ENCODE peak calls at places on chromosomes 3 and 15, in nine cellular contexts. One of them, this sample, is unnamed.

GRCh38 chr15:58019503-58020376 is 45.8 kb downstream of the ALDH1A2 start:
- DNase-seq in Caki2: no peak
- DNase-seq in Daoy: peak
- DNase-seq in NCI-H1105: no peak
- DNase-seq in AG08396: no peak
- DNase-seq in occipital lobe: no peak
- DNase-seq in body of pancreas: no peak
- DNase-seq in activated CD8-positive, alpha-beta memory T cell treated with anti-CD3 and anti-CD28 coated beads for 1 hour: no peak
- DNase-seq in nucleus accumbens: no peak
- DNase-seq in this sample: no peak

GRCh38 chr3:81302045-81302444 is 459.4 kb downstream of the GBE1 start:
- DNase-seq in Caki2: peak
- DNase-seq in Daoy: peak
- DNase-seq in NCI-H1105: peak
- DNase-seq in AG08396: peak
- DNase-seq in occipital lobe: no peak
- DNase-seq in body of pancreas: peak
- DNase-seq in activated CD8-positive, alpha-beta memory T cell treated with anti-CD3 and anti-CD28 coated beads for 1 hour: no peak
- DNase-seq in nucleus accumbens: no peak
- DNase-seq in this sample: no peak

GRCh38 chr15:77634266-77634962 is 1.7 kb upstream of the LINGO1 start:
- DNase-seq in Caki2: no peak
- DNase-seq in Daoy: peak
- DNase-seq in NCI-H1105: no peak
- DNase-seq in AG08396: peak
- DNase-seq in occipital lobe: peak
- DNase-seq in body of pancreas: peak
- DNase-seq in activated CD8-positive, alpha-beta memory T cell treated with anti-CD3 and anti-CD28 coated beads for 1 hour: no peak
- DNase-seq in nucleus accumbens: peak
- DNase-seq in this sample: no peak

GRCh38 chr15:70763120-70763949 is at the start of gene UACA:
- DNase-seq in Caki2: peak
- DNase-seq in Daoy: peak
- DNase-seq in NCI-H1105: peak
- DNase-seq in AG08396: peak
- DNase-seq in occipital lobe: peak
- DNase-seq in body of pancreas: peak
- DNase-seq in activated CD8-positive, alpha-beta memory T cell treated with anti-CD3 and anti-CD28 coated beads for 1 hour: peak
- DNase-seq in nucleus accumbens: peak
- DNase-seq in this sample: no peak

GRCh38 chr3:188184649-188185048 is 30.7 kb downstream of the LPP start:
- DNase-seq in Caki2: no peak
- DNase-seq in Daoy: no peak
- DNase-seq in NCI-H1105: no peak
- DNase-seq in AG08396: no peak
- DNase-seq in occipital lobe: no peak
- DNase-seq in body of pancreas: no peak
- DNase-seq in activated CD8-positive, alpha-beta memory T cell treated with anti-CD3 and anti-CD28 coated beads for 1 hour: no peak
- DNase-seq in nucleus accumbens: no peak
- DNase-seq in this sample: no peak

GRCh38 chr15:92095691-92096090 is 242.2 kb downstream of the SLCO3A1 start:
- DNase-seq in Caki2: no peak
- DNase-seq in Daoy: no peak
- DNase-seq in NCI-H1105: no peak
- DNase-seq in AG08396: no peak
- DNase-seq in occipital lobe: no peak
- DNase-seq in body of pancreas: no peak
- DNase-seq in activated CD8-positive, alpha-beta memory T cell treated with anti-CD3 and anti-CD28 coated beads for 1 hour: no peak
- DNase-seq in nucleus accumbens: no peak
- DNase-seq in this sample: no peak

GRCh38 chr15:33282226-33283020 is 28.3 kb upstream of the RYR3 start:
- DNase-seq in Caki2: no peak
- DNase-seq in Daoy: no peak
- DNase-seq in NCI-H1105: no peak
- DNase-seq in AG08396: no peak
- DNase-seq in occipital lobe: no peak
- DNase-seq in body of pancreas: no peak
- DNase-seq in activated CD8-positive, alpha-beta memory T cell treated with anti-CD3 and anti-CD28 coated beads for 1 hour: no peak
- DNase-seq in nucleus accumbens: no peak
- DNase-seq in this sample: no peak

GRCh38 chr3:45870099-45870498 is 16.2 kb upstream of the CCR9 start:
- DNase-seq in Caki2: no peak
- DNase-seq in Daoy: no peak
- DNase-seq in NCI-H1105: no peak
- DNase-seq in AG08396: no peak
- DNase-seq in occipital lobe: no peak
- DNase-seq in body of pancreas: no peak
- DNase-seq in activated CD8-positive, alpha-beta memory T cell treated with anti-CD3 and anti-CD28 coated beads for 1 hour: peak
- DNase-seq in nucleus accumbens: no peak
- DNase-seq in this sample: no peak

GRCh38 chr15:72182673-72183072 is 14.9 kb downstream of the GRAMD2A start:
- DNase-seq in Caki2: no peak
- DNase-seq in Daoy: no peak
- DNase-seq in NCI-H1105: no peak
- DNase-seq in AG08396: no peak
- DNase-seq in occipital lobe: no peak
- DNase-seq in body of pancreas: no peak
- DNase-seq in activated CD8-positive, alpha-beta memory T cell treated with anti-CD3 and anti-CD28 coated beads for 1 hour: no peak
- DNase-seq in nucleus accumbens: no peak
- DNase-seq in this sample: no peak

GRCh38 chr15:77480859-77481258 is 60.2 kb downstream of the HMG20A start:
- DNase-seq in Caki2: no peak
- DNase-seq in Daoy: no peak
- DNase-seq in NCI-H1105: no peak
- DNase-seq in AG08396: no peak
- DNase-seq in occipital lobe: no peak
- DNase-seq in body of pancreas: no peak
- DNase-seq in activated CD8-positive, alpha-beta memory T cell treated with anti-CD3 and anti-CD28 coated beads for 1 hour: no peak
- DNase-seq in nucleus accumbens: no peak
- DNase-seq in this sample: no peak

GRCh38 chr15:70493376-70493775 is 270.0 kb downstream of the UACA start:
- DNase-seq in Caki2: no peak
- DNase-seq in Daoy: peak
- DNase-seq in NCI-H1105: no peak
- DNase-seq in AG08396: no peak
- DNase-seq in occipital lobe: no peak
- DNase-seq in body of pancreas: no peak
- DNase-seq in activated CD8-positive, alpha-beta memory T cell treated with anti-CD3 and anti-CD28 coated beads for 1 hour: no peak
- DNase-seq in nucleus accumbens: no peak
- DNase-seq in this sample: no peak

GRCh38 chr15:83430436-83430835 is 16.7 kb upstream of the SH3GL3 start:
- DNase-seq in Caki2: no peak
- DNase-seq in Daoy: no peak
- DNase-seq in NCI-H1105: no peak
- DNase-seq in AG08396: no peak
- DNase-seq in occipital lobe: no peak
- DNase-seq in body of pancreas: no peak
- DNase-seq in activated CD8-positive, alpha-beta memory T cell treated with anti-CD3 and anti-CD28 coated beads for 1 hour: no peak
- DNase-seq in nucleus accumbens: no peak
- DNase-seq in this sample: no peak

GRCh38 chr3:187051724-187052364 is 87.5 kb downstream of the RPL39L start:
- DNase-seq in Caki2: no peak
- DNase-seq in Daoy: no peak
- DNase-seq in NCI-H1105: no peak
- DNase-seq in AG08396: no peak
- DNase-seq in occipital lobe: no peak
- DNase-seq in body of pancreas: peak
- DNase-seq in activated CD8-positive, alpha-beta memory T cell treated with anti-CD3 and anti-CD28 coated beads for 1 hour: no peak
- DNase-seq in nucleus accumbens: no peak
- DNase-seq in this sample: no peak

GRCh38 chr3:39343076-39343717 is 13.7 kb downstream of the CCR8 start:
- DNase-seq in Caki2: no peak
- DNase-seq in Daoy: no peak
- DNase-seq in NCI-H1105: no peak
- DNase-seq in AG08396: no peak
- DNase-seq in occipital lobe: no peak
- DNase-seq in body of pancreas: no peak
- DNase-seq in activated CD8-positive, alpha-beta memory T cell treated with anti-CD3 and anti-CD28 coated beads for 1 hour: no peak
- DNase-seq in nucleus accumbens: no peak
- DNase-seq in this sample: peak